ENCODE peak calls at places on chromosomes 7 and 10, in four cellular contexts. T is naive thymus-derived CD4-positive, alpha-beta T cell; E is NCI-H1417; A is ELR. M is an unnamed sample.

GRCh38 chr7:50667338-50667737 is 102.1 kb upstream of the DDC start:
- DNase-seq in T (no peak), E (no peak), A (no peak), M (no peak)

GRCh38 chr10:30816144-30816811 is 186.7 kb upstream of the LYZL2 start:
- DNase-seq in T (no peak), E (no peak), A (no peak), M (no peak)

GRCh38 chr10:97332586-97333350 is 1.8 kb downstream of the FRAT2 start:
- DNase-seq in T (no peak), E (peak), A (peak), M (no peak)

GRCh38 chr10:22054946-22055345 is 51.4 kb upstream of the DNAJC1 start:
- DNase-seq in T (no peak), E (no peak), A (peak), M (no peak)

GRCh38 chr7:157851501-157852067 is 514.8 kb downstream of the DNAJB6 start:
- DNase-seq in T (peak), E (no peak), A (no peak), M (peak)

GRCh38 chr10:17229717-17229966 is 1.6 kb downstream of the VIM start:
- DNase-seq in T (no peak), E (no peak), A (no peak), M (no peak)

GRCh38 chr7:133412942-133413341 is 160.1 kb downstream of the EXOC4 start:
- DNase-seq in T (no peak), E (no peak), A (no peak), M (no peak)

GRCh38 chr7:79286181-79286580 is 167.3 kb downstream of the MAGI2 start:
- DNase-seq in T (no peak), E (no peak), A (no peak), M (no peak)

GRCh38 chr7:47473499-47474210 is 108.3 kb downstream of the TNS3 start:
- DNase-seq in T (no peak), E (no peak), A (peak), M (no peak)

GRCh38 chr7:38007096-38007495 is 86.7 kb downstream of the EPDR1 start:
- DNase-seq in T (no peak), E (no peak), A (no peak), M (no peak)